ENCODE peak calls at places on chromosomes 7 and 10, in seven cellular contexts. P is HAP-1; T is stimulated activated CD4-positive, alpha-beta T cell treated with anti-CD3 and anti-CD28 coated beads, Interleukin-12 subunit alpha, Interleukin-12 subunit beta, amount 100 ng/mL, for 48 hours; R is NCI-H1105 treated with DMSO at 0.1 percent for 48 hours; H is WTC11; F is ELR; G is right cardiac atrium. Q is an unnamed sample.
A peak's percentile ranks its signal among the peaks of the same experiment; 100 is the strongest.

GRCh38 chr10:108166401-108166800 is 1001.9 kb upstream of the SORCS1 start:
- DNase-seq in P (no peak), T (no peak), R (no peak), H (no peak), F (peak; percentile 53), G (no peak), Q (no peak)

GRCh38 chr7:38975944-38976392 is 1.7 kb upstream of the POU6F2 start:
- DNase-seq in P (no peak), T (no peak), R (no peak), H (peak; percentile 75), F (no peak), G (peak; percentile 10), Q (no peak)

GRCh38 chr7:2738766-2739549 is 51.0 kb downstream of the AMZ1 start:
- DNase-seq in P (no peak), T (no peak), R (no peak), H (peak; percentile 7), F (no peak), G (no peak), Q (peak; percentile 40)

GRCh38 chr10:3935933-3936359 is 150.9 kb upstream of the KLF6 start:
- DNase-seq in P (no peak), T (no peak), R (peak; percentile 91), H (no peak), F (no peak), G (peak; percentile 30), Q (no peak)

GRCh38 chr10:68756246-68756645 is 35.2 kb downstream of the CCAR1 start:
- DNase-seq in P (no peak), T (no peak), R (no peak), H (no peak), F (no peak), G (no peak), Q (no peak)

GRCh38 chr7:24307294-24307693 is 23.3 kb downstream of the NPY start:
- DNase-seq in P (no peak), T (no peak), R (no peak), H (no peak), F (no peak), G (no peak), Q (no peak)

GRCh38 chr7:129238546-129238945 is 13.7 kb downstream of the AHCYL2 start:
- DNase-seq in P (no peak), T (no peak), R (no peak), H (no peak), F (no peak), G (no peak), Q (no peak)

GRCh38 chr7:95246935-95247370 is 77.4 kb downstream of the PON1 start:
- DNase-seq in P (peak; percentile 72), T (no peak), R (peak; percentile 79), H (peak; percentile 40), F (peak; percentile 71), G (no peak), Q (no peak)

GRCh38 chr10:73413108-73413527 is 740 bp downstream of the ANXA7 start:
- DNase-seq in P (peak; percentile 55), T (no peak), R (peak; percentile 44), H (peak; percentile 20), F (peak; percentile 62), G (no peak), Q (no peak)

GRCh38 chr7:26278769-26279168 is 12.9 kb upstream of the SNX10 start:
- DNase-seq in P (no peak), T (no peak), R (peak; percentile 39), H (no peak), F (peak; percentile 51), G (no peak), Q (no peak)

GRCh38 chr7:90894122-90894521 is 298.0 kb downstream of the CDK14 start:
- DNase-seq in P (no peak), T (no peak), R (no peak), H (no peak), F (no peak), G (no peak), Q (no peak)

GRCh38 chr10:95403690-95404459 is 113.1 kb upstream of the PDLIM1 start:
- DNase-seq in P (no peak), T (no peak), R (no peak), H (no peak), F (no peak), G (peak; percentile 49), Q (peak; percentile 77)

GRCh38 chr10:75437693-75438092 is 6.3 kb downstream of the LRMDA start:
- DNase-seq in P (no peak), T (no peak), R (no peak), H (no peak), F (no peak), G (no peak), Q (no peak)

GRCh38 chr10:132131581-132132250 is 55.0 kb upstream of the DPYSL4 start:
- DNase-seq in P (no peak), T (no peak), R (no peak), H (no peak), F (no peak), G (no peak), Q (peak; percentile 20)

GRCh38 chr7:51318001-51318400 is 1.4 kb upstream of the COBL start:
- DNase-seq in P (no peak), T (no peak), R (no peak), H (no peak), F (no peak), G (no peak), Q (no peak)

GRCh38 chr7:30493231-30493630 is 11.4 kb downstream of the GGCT start:
- DNase-seq in P (no peak), T (no peak), R (no peak), H (no peak), F (no peak), G (no peak), Q (no peak)

Q was measured in left ventricle myocardium superior.